ENCODE peak calls at places on chromosomes 7 and 10, in seven cellular contexts. One of them, this sample, is unnamed.

GRCh38 chr10:131946880-131947279 is 34.8 kb downstream of the BNIP3 start:
- DNase-seq in tibial artery: peak; percentile 40
- DNase-seq in foreskin fibroblast: no peak
- DNase-seq in astrocyte of the spinal cord: peak; percentile 21
- DNase-seq in SK-N-SH: no peak
- DNase-seq in GM23338: no peak
- DNase-seq in Calu3: no peak
- DNase-seq in this sample: peak; percentile 39

GRCh38 chr7:46637793-46638735 is 717.0 kb upstream of the IGFBP3 start:
- DNase-seq in tibial artery: no peak
- DNase-seq in foreskin fibroblast: no peak
- DNase-seq in astrocyte of the spinal cord: no peak
- DNase-seq in SK-N-SH: no peak
- DNase-seq in GM23338: no peak
- DNase-seq in Calu3: no peak
- DNase-seq in this sample: no peak

GRCh38 chr7:29443552-29443951 is 120.1 kb upstream of the PRR15 start:
- DNase-seq in tibial artery: no peak
- DNase-seq in foreskin fibroblast: no peak
- DNase-seq in astrocyte of the spinal cord: no peak
- DNase-seq in SK-N-SH: no peak
- DNase-seq in GM23338: no peak
- DNase-seq in Calu3: no peak
- DNase-seq in this sample: no peak

GRCh38 chr10:22103701-22104100 is 100.2 kb upstream of the DNAJC1 start:
- DNase-seq in tibial artery: no peak
- DNase-seq in foreskin fibroblast: no peak
- DNase-seq in astrocyte of the spinal cord: no peak
- DNase-seq in SK-N-SH: peak; percentile 10
- DNase-seq in GM23338: peak; percentile 63
- DNase-seq in Calu3: no peak
- DNase-seq in this sample: peak; percentile 18

GRCh38 chr7:32033006-32033405 is 37.2 kb downstream of the PDE1C start:
- DNase-seq in tibial artery: no peak
- DNase-seq in foreskin fibroblast: no peak
- DNase-seq in astrocyte of the spinal cord: no peak
- DNase-seq in SK-N-SH: no peak
- DNase-seq in GM23338: no peak
- DNase-seq in Calu3: no peak
- DNase-seq in this sample: no peak

GRCh38 chr10:62121197-62121550 is 147.5 kb downstream of the RTKN2 start:
- DNase-seq in tibial artery: no peak
- DNase-seq in foreskin fibroblast: no peak
- DNase-seq in astrocyte of the spinal cord: no peak
- DNase-seq in SK-N-SH: no peak
- DNase-seq in GM23338: no peak
- DNase-seq in Calu3: no peak
- DNase-seq in this sample: peak; percentile 52

GRCh38 chr7:23247602-23248335 is 1.2 kb downstream of the GPNMB start:
- DNase-seq in tibial artery: peak; percentile 75
- DNase-seq in foreskin fibroblast: peak; percentile 18
- DNase-seq in astrocyte of the spinal cord: no peak
- DNase-seq in SK-N-SH: no peak
- DNase-seq in GM23338: peak; percentile 65
- DNase-seq in Calu3: no peak
- DNase-seq in this sample: peak; percentile 26

GRCh38 chr7:52726493-52726892 is 308.9 kb upstream of the POM121L12 start:
- DNase-seq in tibial artery: no peak
- DNase-seq in foreskin fibroblast: no peak
- DNase-seq in astrocyte of the spinal cord: peak; percentile 22
- DNase-seq in SK-N-SH: no peak
- DNase-seq in GM23338: no peak
- DNase-seq in Calu3: no peak
- DNase-seq in this sample: no peak

GRCh38 chr10:100683545-100684127 is 61.7 kb upstream of the PAX2 start:
- DNase-seq in tibial artery: no peak
- DNase-seq in foreskin fibroblast: no peak
- DNase-seq in astrocyte of the spinal cord: no peak
- DNase-seq in SK-N-SH: peak; percentile 76
- DNase-seq in GM23338: peak; percentile 51
- DNase-seq in Calu3: no peak
- DNase-seq in this sample: no peak